ENCODE peak calls at places on chromosomes 4 and X, in six cellular contexts. P is choroid plexus epithelial cell, F is spleen, G is nephron progenitor cell, D is tibial artery, R is epithelial cell of esophagus. L is an unnamed sample.

GRCh38 chr4:170750519-170750918 is 660.8 kb upstream of the AADAT start:
- DNase-seq in P (no peak), F (no peak), G (no peak), D (no peak), R (no peak), L (no peak)

GRCh38 chr4:82984459-82984858 is 26.2 kb downstream of the LIN54 start:
- DNase-seq in P (peak; percentile 75), F (no peak), G (no peak), D (no peak), R (peak; percentile 22), L (peak; percentile 18)

GRCh38 chr4:122787940-122788339 is 38.7 kb upstream of the FGF2 start:
- DNase-seq in P (no peak), F (no peak), G (no peak), D (no peak), R (no peak), L (no peak)

GRCh38 chr4:8177544-8177943 is 18.9 kb upstream of the ABLIM2 start:
- DNase-seq in P (peak; percentile 27), F (peak; percentile 72), G (no peak), D (no peak), R (no peak), L (no peak)

GRCh38 chr4:55768291-55768690 is 51.3 kb upstream of the EXOC1L start:
- DNase-seq in P (peak; percentile 95), F (no peak), G (no peak), D (no peak), R (peak; percentile 81), L (peak; percentile 86)

GRCh38 chrX:155026727-155027508 is at the start of gene FUNDC2:
- DNase-seq in P (peak; percentile 95), F (peak; percentile 98), G (peak; percentile 88), D (peak; percentile 90), R (peak; percentile 91), L (peak; percentile 88)

GRCh38 chrX:15973299-15973698 is 118.7 kb upstream of the AP1S2 start:
- DNase-seq in P (peak; percentile 23), F (no peak), G (no peak), D (no peak), R (peak; percentile 39), L (peak; percentile 75)

GRCh38 chr4:1309261-1310010 is 19.7 kb downstream of the MAEA start:
- DNase-seq in P (peak; percentile 98), F (peak; percentile 93), G (peak; percentile 91), D (peak; percentile 93), R (peak; percentile 82), L (peak; percentile 54)

GRCh38 chrX:68504237-68504636 is 5.4 kb downstream of the YIPF6 start:
- DNase-seq in P (peak; percentile 65), F (no peak), G (no peak), D (no peak), R (peak; percentile 73), L (peak; percentile 70)

DNA sequence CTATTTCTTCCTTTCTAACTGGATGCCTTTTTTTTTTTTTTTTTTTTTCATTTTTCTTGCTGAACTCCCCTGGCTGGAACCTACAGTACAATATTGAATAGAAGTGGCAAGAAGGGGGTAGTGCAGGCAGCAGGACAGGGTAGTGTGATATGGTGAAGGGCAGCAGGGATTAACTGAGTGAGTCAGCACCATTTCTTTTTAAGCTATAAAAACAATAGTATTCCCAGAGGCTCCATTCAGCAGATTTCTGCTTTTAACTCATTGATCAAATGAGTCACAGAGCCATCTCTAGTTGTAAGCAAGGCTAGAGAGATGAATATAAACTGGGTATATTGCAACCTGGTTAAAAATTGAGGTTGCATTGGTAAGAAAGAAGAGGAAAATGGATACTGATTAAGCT is 53.6 kb upstream of the SETD7 start:
- DNase-seq in P (no peak), F (no peak), G (no peak), D (no peak), R (peak; percentile 53), L (peak; percentile 81)
- TF ChIP-seq CTCF in P (no peak), F (no peak), G (no peak), D (no peak), R (no peak), L (no peak)

DNA sequence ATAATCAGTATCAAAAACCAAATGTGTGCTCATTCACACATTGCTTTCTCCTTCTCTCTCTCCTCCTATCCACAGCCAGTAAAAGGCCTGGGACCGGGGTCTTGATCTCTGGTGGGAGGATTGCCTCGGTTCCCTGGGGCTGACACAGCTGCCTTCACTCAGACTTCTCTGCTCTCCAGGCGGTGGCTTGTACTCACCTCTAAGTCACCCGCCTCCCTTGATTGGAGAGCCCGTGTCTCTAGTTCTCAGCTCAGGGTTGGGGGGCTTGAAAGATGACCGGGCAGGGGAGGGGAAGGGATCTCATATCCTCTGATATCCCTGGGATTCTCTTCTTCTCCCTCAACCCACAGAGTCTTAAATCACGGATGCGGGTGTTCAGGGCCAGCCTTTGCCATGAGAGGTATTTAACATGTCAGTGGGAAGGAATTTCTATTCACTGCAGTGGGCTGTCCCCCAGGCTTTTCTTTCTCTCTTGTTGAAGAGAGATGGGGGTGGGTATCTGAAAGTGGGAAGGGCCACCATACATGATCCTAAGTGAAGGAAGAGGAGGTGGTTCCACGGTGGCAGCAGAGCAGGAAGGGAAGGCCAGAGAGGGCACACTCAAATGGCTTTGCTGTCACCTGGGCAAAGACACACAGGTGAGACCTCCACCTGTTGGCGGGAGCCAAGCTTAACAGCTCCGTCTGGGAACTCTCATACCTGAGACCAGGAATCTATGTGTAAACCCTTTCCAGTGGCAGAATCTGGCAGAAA is 49.1 kb downstream of the RHOH start:
- DNase-seq in P (no peak), F (no peak), G (no peak), D (no peak), R (no peak), L (no peak)
- TF ChIP-seq CTCF in P (no peak), F (no peak), G (no peak), D (no peak), R (no peak), L (no peak)

GRCh38 chr4:166165829-166166420 is 292.9 kb downstream of the TLL1 start:
- DNase-seq in P (peak; percentile 85), F (no peak), G (peak; percentile 41), D (no peak), R (peak; percentile 79), L (peak; percentile 84)

GRCh38 chr4:166172619-166173018 is 299.6 kb downstream of the TLL1 start:
- DNase-seq in P (no peak), F (no peak), G (no peak), D (no peak), R (no peak), L (no peak)

GRCh38 chr4:166174717-166175510 is 301.9 kb downstream of the TLL1 start:
- DNase-seq in P (peak; percentile 39), F (no peak), G (no peak), D (no peak), R (peak; percentile 61), L (peak; percentile 31)

GRCh38 chr4:166169111-166169510 is 296.1 kb downstream of the TLL1 start:
- DNase-seq in P (peak; percentile 30), F (no peak), G (peak; percentile 4), D (no peak), R (peak; percentile 52), L (peak; percentile 50)
- TF ChIP-seq CTCF in P (peak; percentile 55), F (no peak), G (no peak), D (no peak), R (peak; percentile 57), L (peak; percentile 10)

GRCh38 chrX:95071052-95071451 is 1397.0 kb downstream of the FAM133A start:
- DNase-seq in P (peak; percentile 23), F (no peak), G (no peak), D (no peak), R (no peak), L (no peak)
- TF ChIP-seq CTCF in P (peak; percentile 38), F (no peak), G (peak; percentile 23), D (no peak), R (no peak), L (no peak)

GRCh38 chrX:105260291-105261043 is 40.0 kb upstream of the TEX13A start:
- DNase-seq in P (no peak), F (no peak), G (no peak), D (no peak), R (no peak), L (no peak)
- TF ChIP-seq CTCF in P (no peak), F (no peak), G (no peak), D (no peak), R (no peak), L (no peak)

GRCh38 chr4:173231916-173232315 is 63.3 kb downstream of the GALNT7 start:
- DNase-seq in P (peak; percentile 72), F (no peak), G (no peak), D (no peak), R (peak; percentile 55), L (peak; percentile 49)
- TF ChIP-seq CTCF in P (peak; percentile 64), F (no peak), G (no peak), D (peak; percentile 34), R (peak; percentile 50), L (peak; percentile 44)